ENCODE peak calls at places on chromosomes 4 and X, in ten cellular contexts. One of them, this sample, is unnamed.

GRCh38 chrX:37350034-37350365 is 836 bp downstream of the PRRG1 start:
- DNase-seq in H9: no peak
- DNase-seq in left ventricle myocardium inferior: no peak
- DNase-seq in A549: peak; percentile 4
- DNase-seq in B cell: no peak
- DNase-seq in nephron progenitor cell: no peak
- DNase-seq in lower leg skin: no peak
- DNase-seq in Calu3: no peak
- DNase-seq in neural crest cell: no peak
- DNase-seq in HFFc6: no peak
- DNase-seq in this sample: no peak

GRCh38 chrX:80014141-80014940 is at the start of gene TBX22:
- DNase-seq in H9: peak; percentile 66
- DNase-seq in left ventricle myocardium inferior: no peak
- DNase-seq in A549: no peak
- DNase-seq in B cell: no peak
- DNase-seq in nephron progenitor cell: no peak
- DNase-seq in lower leg skin: no peak
- DNase-seq in Calu3: no peak
- DNase-seq in neural crest cell: no peak
- DNase-seq in HFFc6: no peak
- DNase-seq in this sample: no peak

GRCh38 chrX:81414630-81415029 is 212.7 kb downstream of the SH3BGRL start:
- DNase-seq in H9: no peak
- DNase-seq in left ventricle myocardium inferior: no peak
- DNase-seq in A549: no peak
- DNase-seq in B cell: no peak
- DNase-seq in nephron progenitor cell: no peak
- DNase-seq in lower leg skin: no peak
- DNase-seq in Calu3: no peak
- DNase-seq in neural crest cell: no peak
- DNase-seq in HFFc6: no peak
- DNase-seq in this sample: no peak

GRCh38 chrX:47748576-47748975 is 88.1 kb upstream of the ZNF81 start:
- DNase-seq in H9: no peak
- DNase-seq in left ventricle myocardium inferior: no peak
- DNase-seq in A549: no peak
- DNase-seq in B cell: no peak
- DNase-seq in nephron progenitor cell: no peak
- DNase-seq in lower leg skin: no peak
- DNase-seq in Calu3: no peak
- DNase-seq in neural crest cell: no peak
- DNase-seq in HFFc6: no peak
- DNase-seq in this sample: no peak

GRCh38 chrX:25534096-25534495 is 518.3 kb upstream of the ARX start:
- DNase-seq in H9: no peak
- DNase-seq in left ventricle myocardium inferior: no peak
- DNase-seq in A549: no peak
- DNase-seq in B cell: no peak
- DNase-seq in nephron progenitor cell: no peak
- DNase-seq in lower leg skin: no peak
- DNase-seq in Calu3: no peak
- DNase-seq in neural crest cell: no peak
- DNase-seq in HFFc6: no peak
- DNase-seq in this sample: no peak

GRCh38 chrX:71178908-71179307 is 34.3 kb downstream of the NLGN3 start:
- DNase-seq in H9: peak; percentile 47
- DNase-seq in left ventricle myocardium inferior: no peak
- DNase-seq in A549: peak; percentile 36
- DNase-seq in B cell: peak; percentile 71
- DNase-seq in nephron progenitor cell: peak; percentile 49
- DNase-seq in lower leg skin: peak; percentile 25
- DNase-seq in Calu3: peak; percentile 53
- DNase-seq in neural crest cell: peak; percentile 25
- DNase-seq in HFFc6: peak; percentile 12
- DNase-seq in this sample: peak; percentile 28

GRCh38 chr4:84697159-84697558 is 114.2 kb downstream of the CDS1 start:
- DNase-seq in H9: no peak
- DNase-seq in left ventricle myocardium inferior: no peak
- DNase-seq in A549: no peak
- DNase-seq in B cell: no peak
- DNase-seq in nephron progenitor cell: no peak
- DNase-seq in lower leg skin: no peak
- DNase-seq in Calu3: no peak
- DNase-seq in neural crest cell: no peak
- DNase-seq in HFFc6: no peak
- DNase-seq in this sample: no peak

GRCh38 chr4:86034616-86035015 is 325.2 kb downstream of the MAPK10 start:
- DNase-seq in H9: no peak
- DNase-seq in left ventricle myocardium inferior: no peak
- DNase-seq in A549: no peak
- DNase-seq in B cell: no peak
- DNase-seq in nephron progenitor cell: no peak
- DNase-seq in lower leg skin: no peak
- DNase-seq in Calu3: no peak
- DNase-seq in neural crest cell: no peak
- DNase-seq in HFFc6: no peak
- DNase-seq in this sample: no peak

GRCh38 chr4:52704676-52705075 is 45.6 kb upstream of the USP46 start:
- DNase-seq in H9: no peak
- DNase-seq in left ventricle myocardium inferior: no peak
- DNase-seq in A549: no peak
- DNase-seq in B cell: no peak
- DNase-seq in nephron progenitor cell: no peak
- DNase-seq in lower leg skin: no peak
- DNase-seq in Calu3: no peak
- DNase-seq in neural crest cell: no peak
- DNase-seq in HFFc6: no peak
- DNase-seq in this sample: no peak

GRCh38 chr4:17718471-17718870 is 63.0 kb downstream of the FAM184B start:
- DNase-seq in H9: no peak
- DNase-seq in left ventricle myocardium inferior: no peak
- DNase-seq in A549: no peak
- DNase-seq in B cell: no peak
- DNase-seq in nephron progenitor cell: no peak
- DNase-seq in lower leg skin: no peak
- DNase-seq in Calu3: no peak
- DNase-seq in neural crest cell: no peak
- DNase-seq in HFFc6: no peak
- DNase-seq in this sample: no peak

GRCh38 chrX:101260435-101260834 is 30.7 kb downstream of the TAF7L start:
- DNase-seq in H9: peak; percentile 39
- DNase-seq in left ventricle myocardium inferior: no peak
- DNase-seq in A549: peak; percentile 8
- DNase-seq in B cell: no peak
- DNase-seq in nephron progenitor cell: no peak
- DNase-seq in lower leg skin: no peak
- DNase-seq in Calu3: no peak
- DNase-seq in neural crest cell: no peak
- DNase-seq in HFFc6: peak; percentile 8
- DNase-seq in this sample: no peak
- TF ChIP-seq CTCF in H9: peak; percentile 53
- TF ChIP-seq CTCF in left ventricle myocardium inferior: no peak
- TF ChIP-seq CTCF in A549: no peak
- TF ChIP-seq CTCF in B cell: no peak
- TF ChIP-seq CTCF in nephron progenitor cell: no peak
- TF ChIP-seq CTCF in lower leg skin: no peak
- TF ChIP-seq CTCF in Calu3: no peak
- TF ChIP-seq CTCF in neural crest cell: no peak
- TF ChIP-seq CTCF in HFFc6: peak; percentile 58
- TF ChIP-seq CTCF in this sample: no peak

DNA sequence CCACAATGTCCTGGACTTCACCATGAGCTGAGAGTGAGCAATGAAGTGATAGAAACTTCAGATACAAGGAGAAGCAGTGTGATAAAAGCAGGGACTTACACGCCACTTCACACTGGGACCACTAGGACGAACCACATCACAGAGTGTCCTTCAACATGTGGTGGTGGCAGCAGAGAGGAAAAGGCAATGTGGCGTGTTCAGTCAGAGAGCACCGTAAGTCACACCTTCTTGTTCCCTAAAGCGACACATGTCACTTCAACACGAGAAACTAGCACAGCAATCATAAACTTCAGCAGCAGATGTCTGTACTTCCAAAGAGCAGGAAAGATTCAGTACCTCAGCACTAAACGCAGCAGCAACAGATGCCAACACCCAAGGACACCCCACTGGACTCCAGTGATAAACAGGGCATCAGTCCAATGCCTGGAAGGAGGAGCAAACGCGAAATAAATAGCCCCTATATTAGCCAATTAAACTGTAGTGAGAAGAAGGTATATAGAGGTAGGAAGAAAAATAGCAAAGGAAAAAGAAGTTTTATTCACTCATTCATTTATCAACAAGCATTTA is 96.8 kb downstream of the AREG start:
- DNase-seq in H9: peak; percentile 30
- DNase-seq in left ventricle myocardium inferior: no peak
- DNase-seq in A549: no peak
- DNase-seq in B cell: no peak
- DNase-seq in nephron progenitor cell: no peak
- DNase-seq in lower leg skin: no peak
- DNase-seq in Calu3: no peak
- DNase-seq in neural crest cell: no peak
- DNase-seq in HFFc6: no peak
- DNase-seq in this sample: no peak
- TF ChIP-seq CTCF in H9: peak; percentile 15
- TF ChIP-seq CTCF in left ventricle myocardium inferior: peak; percentile 9
- TF ChIP-seq CTCF in A549: no peak
- TF ChIP-seq CTCF in B cell: no peak
- TF ChIP-seq CTCF in nephron progenitor cell: no peak
- TF ChIP-seq CTCF in lower leg skin: no peak
- TF ChIP-seq CTCF in Calu3: no peak
- TF ChIP-seq CTCF in neural crest cell: no peak
- TF ChIP-seq CTCF in HFFc6: no peak
- TF ChIP-seq CTCF in this sample: no peak

GRCh38 chr4:186192068-186192751 is 843 bp downstream of the CYP4V2 start:
- DNase-seq in H9: peak; percentile 59
- DNase-seq in left ventricle myocardium inferior: peak; percentile 28
- DNase-seq in A549: peak; percentile 23
- DNase-seq in B cell: no peak
- DNase-seq in nephron progenitor cell: peak; percentile 30
- DNase-seq in lower leg skin: peak; percentile 26
- DNase-seq in Calu3: peak; percentile 17
- DNase-seq in neural crest cell: no peak
- DNase-seq in HFFc6: peak; percentile 3
- DNase-seq in this sample: peak; percentile 54

GRCh38 chr4:186191266-186192067 is at the start of gene CYP4V2:
- DNase-seq in H9: peak; percentile 75
- DNase-seq in left ventricle myocardium inferior: peak; percentile 86
- DNase-seq in A549: peak; percentile 42
- DNase-seq in B cell: peak; percentile 91
- DNase-seq in nephron progenitor cell: peak; percentile 74
- DNase-seq in lower leg skin: peak; percentile 60
- DNase-seq in Calu3: peak; percentile 86
- DNase-seq in neural crest cell: peak; percentile 67
- DNase-seq in HFFc6: peak; percentile 61
- DNase-seq in this sample: peak; percentile 83

GRCh38 chr4:186188107-186188506 is 3.3 kb upstream of the CYP4V2 start:
- DNase-seq in H9: no peak
- DNase-seq in left ventricle myocardium inferior: no peak
- DNase-seq in A549: no peak
- DNase-seq in B cell: no peak
- DNase-seq in nephron progenitor cell: no peak
- DNase-seq in lower leg skin: no peak
- DNase-seq in Calu3: no peak
- DNase-seq in neural crest cell: no peak
- DNase-seq in HFFc6: no peak
- DNase-seq in this sample: no peak

GRCh38 chr4:186189656-186190055 is 1.7 kb upstream of the CYP4V2 start:
- DNase-seq in H9: no peak
- DNase-seq in left ventricle myocardium inferior: no peak
- DNase-seq in A549: no peak
- DNase-seq in B cell: no peak
- DNase-seq in nephron progenitor cell: no peak
- DNase-seq in lower leg skin: no peak
- DNase-seq in Calu3: no peak
- DNase-seq in neural crest cell: no peak
- DNase-seq in HFFc6: no peak
- DNase-seq in this sample: no peak

GRCh38 chr4:186190456-186191265 is 706 bp upstream of the CYP4V2 start:
- DNase-seq in H9: peak; percentile 50
- DNase-seq in left ventricle myocardium inferior: no peak
- DNase-seq in A549: peak; percentile 33
- DNase-seq in B cell: no peak
- DNase-seq in nephron progenitor cell: peak; percentile 52
- DNase-seq in lower leg skin: peak; percentile 41
- DNase-seq in Calu3: peak; percentile 45
- DNase-seq in neural crest cell: no peak
- DNase-seq in HFFc6: no peak
- DNase-seq in this sample: peak; percentile 53
- TF ChIP-seq CTCF in H9: peak; percentile 35
- TF ChIP-seq CTCF in left ventricle myocardium inferior: no peak
- TF ChIP-seq CTCF in A549: no peak
- TF ChIP-seq CTCF in B cell: no peak
- TF ChIP-seq CTCF in nephron progenitor cell: no peak
- TF ChIP-seq CTCF in lower leg skin: no peak
- TF ChIP-seq CTCF in Calu3: no peak
- TF ChIP-seq CTCF in neural crest cell: no peak
- TF ChIP-seq CTCF in HFFc6: peak; percentile 9
- TF ChIP-seq CTCF in this sample: no peak

DNA sequence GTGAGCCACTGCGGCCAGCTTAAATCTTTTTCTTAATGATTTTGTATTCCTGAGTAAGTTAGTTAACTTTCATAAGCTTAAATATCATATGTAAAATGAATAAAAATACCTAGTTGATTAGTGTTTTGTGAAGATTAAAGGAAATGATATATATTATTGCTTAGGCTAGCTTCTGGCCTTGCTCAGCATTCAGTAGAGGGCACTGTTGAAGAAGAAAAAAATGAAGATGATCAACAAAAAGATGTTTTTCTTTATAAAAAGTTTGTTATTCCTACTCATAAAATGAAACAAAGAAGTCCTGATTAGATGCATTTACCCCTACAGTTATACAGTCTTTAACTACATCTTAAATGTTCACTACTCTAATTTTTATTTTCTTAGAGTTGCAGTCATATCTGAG is 797.7 kb downstream of the RAPGEF2 start:
- DNase-seq in H9: no peak
- DNase-seq in left ventricle myocardium inferior: no peak
- DNase-seq in A549: no peak
- DNase-seq in B cell: no peak
- DNase-seq in nephron progenitor cell: no peak
- DNase-seq in lower leg skin: no peak
- DNase-seq in Calu3: no peak
- DNase-seq in neural crest cell: no peak
- DNase-seq in HFFc6: no peak
- DNase-seq in this sample: no peak
- TF ChIP-seq CTCF in H9: peak; percentile 27
- TF ChIP-seq CTCF in left ventricle myocardium inferior: no peak
- TF ChIP-seq CTCF in A549: no peak
- TF ChIP-seq CTCF in B cell: no peak
- TF ChIP-seq CTCF in nephron progenitor cell: no peak
- TF ChIP-seq CTCF in lower leg skin: no peak
- TF ChIP-seq CTCF in Calu3: no peak
- TF ChIP-seq CTCF in neural crest cell: no peak
- TF ChIP-seq CTCF in HFFc6: no peak
- TF ChIP-seq CTCF in this sample: no peak

GRCh38 chrX:100829730-100830129 is 9.5 kb downstream of the CSTF2 start:
- DNase-seq in H9: no peak
- DNase-seq in left ventricle myocardium inferior: no peak
- DNase-seq in A549: no peak
- DNase-seq in B cell: peak; percentile 25
- DNase-seq in nephron progenitor cell: no peak
- DNase-seq in lower leg skin: no peak
- DNase-seq in Calu3: no peak
- DNase-seq in neural crest cell: no peak
- DNase-seq in HFFc6: no peak
- DNase-seq in this sample: no peak
- TF ChIP-seq CTCF in H9: no peak
- TF ChIP-seq CTCF in left ventricle myocardium inferior: no peak
- TF ChIP-seq CTCF in A549: no peak
- TF ChIP-seq CTCF in B cell: no peak
- TF ChIP-seq CTCF in nephron progenitor cell: no peak
- TF ChIP-seq CTCF in lower leg skin: no peak
- TF ChIP-seq CTCF in Calu3: no peak
- TF ChIP-seq CTCF in neural crest cell: no peak
- TF ChIP-seq CTCF in HFFc6: no peak
- TF ChIP-seq CTCF in this sample: no peak